ENCODE peak calls at places on chromosomes 2 and 18, in eight cellular contexts. One of them, this sample, is unnamed. For H3K4me1, the result is how much of the 10 kb centered on the place peaks cover.

GRCh38 chr2:176099737-176100546 is at the start of gene HOXD12:
- DNase-seq in heart left ventricle: no peak
- DNase-seq in stomach: peak
- DNase-seq in transverse colon: no peak
- DNase-seq in A549: no peak
- DNase-seq in spleen: no peak
- DNase-seq in IMR-90: no peak
- DNase-seq in body of pancreas: no peak
- DNase-seq in this sample: no peak

GRCh38 chr2:238043851-238044250 is 16.9 kb upstream of the SCLY start:
- DNase-seq in transverse colon: no peak
- DNase-seq in IMR-90: no peak
- DNase-seq in stomach: no peak
- DNase-seq in heart left ventricle: no peak
- DNase-seq in A549: no peak
- DNase-seq in body of pancreas: peak
- DNase-seq in spleen: no peak
- DNase-seq in this sample: no peak

GRCh38 chr2:208183526-208183925 is 6.3 kb downstream of the C2orf80 start:
- DNase-seq in heart left ventricle: no peak
- DNase-seq in A549: no peak
- DNase-seq in transverse colon: no peak
- DNase-seq in IMR-90: no peak
- DNase-seq in body of pancreas: no peak
- DNase-seq in stomach: no peak
- DNase-seq in spleen: peak
- DNase-seq in this sample: no peak

GRCh38 chr2:214378455-214379103 is 32.3 kb upstream of the VWC2L start:
- DNase-seq in spleen: no peak
- DNase-seq in stomach: no peak
- DNase-seq in heart left ventricle: no peak
- DNase-seq in A549: no peak
- DNase-seq in transverse colon: no peak
- DNase-seq in IMR-90: no peak
- DNase-seq in body of pancreas: peak
- DNase-seq in this sample: no peak

GRCh38 chr2:163182764-163183354 is 344.3 kb upstream of the KCNH7 start:
- DNase-seq in stomach: no peak
- DNase-seq in IMR-90: peak
- DNase-seq in A549: peak
- DNase-seq in transverse colon: no peak
- DNase-seq in spleen: no peak
- DNase-seq in heart left ventricle: no peak
- DNase-seq in body of pancreas: no peak
- DNase-seq in this sample: no peak

GRCh38 chr2:47626664-47627063 is 156.3 kb upstream of the MSH6 start:
- DNase-seq in transverse colon: no peak
- DNase-seq in body of pancreas: no peak
- DNase-seq in spleen: no peak
- DNase-seq in stomach: no peak
- DNase-seq in A549: no peak
- DNase-seq in IMR-90: no peak
- DNase-seq in heart left ventricle: no peak
- DNase-seq in this sample: no peak

GRCh38 chr2:101718993-101719571 is 21.6 kb downstream of the MAP4K4 start:
- DNase-seq in spleen: no peak
- DNase-seq in IMR-90: peak
- DNase-seq in heart left ventricle: no peak
- DNase-seq in transverse colon: no peak
- DNase-seq in stomach: no peak
- DNase-seq in body of pancreas: no peak
- DNase-seq in A549: no peak
- DNase-seq in this sample: no peak

GRCh38 chr18:25842665-25843064 is 247.7 kb downstream of the SS18 start:
- DNase-seq in spleen: no peak
- DNase-seq in stomach: no peak
- DNase-seq in body of pancreas: no peak
- DNase-seq in IMR-90: no peak
- DNase-seq in heart left ventricle: no peak
- DNase-seq in transverse colon: no peak
- DNase-seq in A549: no peak
- DNase-seq in this sample: no peak

GRCh38 chr18:44673256-44673950 is 7.3 kb upstream of the SETBP1 start:
- DNase-seq in spleen: no peak
- DNase-seq in A549: no peak
- DNase-seq in body of pancreas: no peak
- DNase-seq in IMR-90: no peak
- DNase-seq in stomach: no peak
- DNase-seq in transverse colon: no peak
- DNase-seq in heart left ventricle: no peak
- DNase-seq in this sample: no peak

GRCh38 chr2:189624648-189625355 is 36.5 kb upstream of the ASNSD1 start:
- DNase-seq in stomach: no peak
- DNase-seq in spleen: no peak
- DNase-seq in heart left ventricle: no peak
- DNase-seq in A549: no peak
- DNase-seq in transverse colon: no peak
- DNase-seq in IMR-90: no peak
- DNase-seq in body of pancreas: no peak
- DNase-seq in this sample: no peak

DNA sequence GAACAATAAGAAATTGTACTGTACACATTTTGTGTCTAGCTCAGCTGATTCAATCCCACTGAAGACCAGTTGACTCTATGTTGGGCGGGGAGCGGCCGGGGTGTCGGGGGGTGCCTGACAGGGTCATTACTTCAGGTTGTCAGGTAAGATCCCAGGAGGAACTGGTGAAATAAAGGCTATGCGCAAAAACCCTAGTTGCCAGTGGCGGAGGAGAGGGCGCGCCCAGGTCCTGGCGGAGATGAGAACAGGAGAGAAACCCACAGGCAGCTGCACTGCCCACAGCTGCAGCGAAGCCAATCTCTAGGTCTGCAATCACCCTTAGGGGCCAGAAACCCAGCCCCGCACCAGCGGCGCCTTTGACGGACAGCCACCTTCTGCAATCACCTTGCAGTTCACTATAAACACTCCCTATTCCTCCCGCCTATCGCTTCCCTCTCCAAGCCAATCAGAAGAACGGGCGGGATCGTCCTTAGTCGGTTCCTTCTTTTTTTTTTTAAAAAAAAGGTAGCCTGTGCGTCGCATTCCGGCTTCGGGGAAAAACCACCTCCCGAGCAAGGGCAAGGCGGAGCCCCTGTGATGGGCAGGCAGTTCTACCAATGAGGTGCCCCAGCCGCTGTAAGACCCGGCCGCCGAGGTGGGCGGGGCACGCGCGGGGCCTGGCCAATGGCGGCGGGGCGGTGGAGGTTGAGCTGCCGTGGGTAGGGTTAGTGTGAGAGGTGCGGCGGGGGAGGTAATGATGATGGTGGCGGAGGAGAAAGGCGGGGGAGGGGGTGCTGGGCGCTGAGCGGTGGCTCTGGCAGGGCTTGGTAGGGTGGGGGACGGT is at the start of gene EHBP1:
- DNase-seq in A549: peak
- DNase-seq in heart left ventricle: peak
- DNase-seq in stomach: peak
- DNase-seq in spleen: peak
- DNase-seq in IMR-90: peak
- DNase-seq in body of pancreas: peak
- DNase-seq in transverse colon: peak
- DNase-seq in this sample: peak
- TF ChIP-seq POLR2A in A549: peak
- TF ChIP-seq POLR2A in heart left ventricle: peak
- TF ChIP-seq POLR2A in stomach: peak
- TF ChIP-seq POLR2A in spleen: peak
- TF ChIP-seq POLR2A in IMR-90: peak
- TF ChIP-seq POLR2A in body of pancreas: peak
- TF ChIP-seq POLR2A in transverse colon: peak
- TF ChIP-seq POLR2A in this sample: peak

DNA sequence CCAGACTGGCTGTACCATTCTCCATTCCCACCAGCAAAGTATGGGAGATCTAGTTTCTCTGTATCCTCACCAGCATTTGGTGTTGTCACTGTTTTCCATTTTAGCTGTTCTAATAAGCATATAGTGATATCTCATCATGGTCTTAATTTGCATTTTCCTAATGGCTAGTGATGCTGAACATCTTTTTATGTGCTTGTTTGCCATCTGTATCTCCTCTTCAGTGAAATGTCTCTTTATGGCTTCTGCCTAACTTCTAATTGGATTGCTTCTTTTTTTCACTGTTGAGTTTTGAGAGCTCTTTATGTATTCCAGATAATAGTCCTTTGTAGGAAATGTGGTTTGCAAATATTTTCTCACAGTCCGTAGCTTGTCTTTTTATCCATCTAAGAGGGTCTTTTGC is 18.9 kb upstream of the BIN1 start:
- DNase-seq in stomach: no peak
- DNase-seq in A549: no peak
- DNase-seq in heart left ventricle: no peak
- DNase-seq in IMR-90: no peak
- DNase-seq in body of pancreas: no peak
- DNase-seq in spleen: no peak
- DNase-seq in transverse colon: no peak
- DNase-seq in this sample: no peak
- H3K4me1 ChIP-seq in stomach: under half
- H3K4me1 ChIP-seq in A549: under half
- H3K4me1 ChIP-seq in heart left ventricle: under half
- H3K4me1 ChIP-seq in IMR-90: under half
- H3K4me1 ChIP-seq in body of pancreas: under half
- H3K4me1 ChIP-seq in spleen: under half
- H3K4me1 ChIP-seq in transverse colon: under half
- H3K4me1 ChIP-seq in this sample: under half

GRCh38 chr2:27376151-27376865 is 4.2 kb downstream of the ZNF513 start:
- DNase-seq in spleen: no peak
- DNase-seq in body of pancreas: no peak
- DNase-seq in heart left ventricle: no peak
- DNase-seq in transverse colon: no peak
- DNase-seq in A549: no peak
- DNase-seq in IMR-90: no peak
- DNase-seq in stomach: no peak
- DNase-seq in this sample: no peak
- TF ChIP-seq POLR2A in spleen: no peak
- TF ChIP-seq POLR2A in body of pancreas: no peak
- TF ChIP-seq POLR2A in heart left ventricle: no peak
- TF ChIP-seq POLR2A in transverse colon: no peak
- TF ChIP-seq POLR2A in A549: no peak
- TF ChIP-seq POLR2A in IMR-90: no peak
- TF ChIP-seq POLR2A in stomach: no peak
- TF ChIP-seq POLR2A in this sample: no peak

GRCh38 chr2:60410458-60411146 is 142.9 kb downstream of the BCL11A start:
- DNase-seq in transverse colon: no peak
- DNase-seq in A549: no peak
- DNase-seq in stomach: no peak
- DNase-seq in spleen: no peak
- DNase-seq in body of pancreas: no peak
- DNase-seq in heart left ventricle: no peak
- DNase-seq in IMR-90: no peak
- DNase-seq in this sample: no peak

GRCh38 chr2:60406192-60406591 is 147.3 kb downstream of the BCL11A start:
- DNase-seq in IMR-90: no peak
- DNase-seq in heart left ventricle: no peak
- DNase-seq in body of pancreas: no peak
- DNase-seq in stomach: no peak
- DNase-seq in spleen: no peak
- DNase-seq in transverse colon: no peak
- DNase-seq in A549: no peak
- DNase-seq in this sample: no peak

GRCh38 chr2:60411295-60411694 is 142.2 kb downstream of the BCL11A start:
- DNase-seq in spleen: no peak
- DNase-seq in transverse colon: no peak
- DNase-seq in A549: no peak
- DNase-seq in body of pancreas: no peak
- DNase-seq in heart left ventricle: no peak
- DNase-seq in IMR-90: peak
- DNase-seq in stomach: no peak
- DNase-seq in this sample: no peak

GRCh38 chr2:60407398-60407797 is 146.1 kb downstream of the BCL11A start:
- DNase-seq in stomach: no peak
- DNase-seq in body of pancreas: no peak
- DNase-seq in transverse colon: no peak
- DNase-seq in heart left ventricle: no peak
- DNase-seq in IMR-90: no peak
- DNase-seq in spleen: no peak
- DNase-seq in A549: no peak
- DNase-seq in this sample: no peak

GRCh38 chr2:60409207-60409871 is 144.1 kb downstream of the BCL11A start:
- DNase-seq in body of pancreas: no peak
- DNase-seq in A549: no peak
- DNase-seq in IMR-90: no peak
- DNase-seq in spleen: no peak
- DNase-seq in stomach: no peak
- DNase-seq in transverse colon: no peak
- DNase-seq in heart left ventricle: no peak
- DNase-seq in this sample: no peak
- H3K4me1 ChIP-seq in body of pancreas: under half
- H3K4me1 ChIP-seq in A549: under half
- H3K4me1 ChIP-seq in IMR-90: under half
- H3K4me1 ChIP-seq in spleen: under half
- H3K4me1 ChIP-seq in stomach: under half
- H3K4me1 ChIP-seq in transverse colon: under half
- H3K4me1 ChIP-seq in heart left ventricle: under half
- H3K4me1 ChIP-seq in this sample: under half

DNA sequence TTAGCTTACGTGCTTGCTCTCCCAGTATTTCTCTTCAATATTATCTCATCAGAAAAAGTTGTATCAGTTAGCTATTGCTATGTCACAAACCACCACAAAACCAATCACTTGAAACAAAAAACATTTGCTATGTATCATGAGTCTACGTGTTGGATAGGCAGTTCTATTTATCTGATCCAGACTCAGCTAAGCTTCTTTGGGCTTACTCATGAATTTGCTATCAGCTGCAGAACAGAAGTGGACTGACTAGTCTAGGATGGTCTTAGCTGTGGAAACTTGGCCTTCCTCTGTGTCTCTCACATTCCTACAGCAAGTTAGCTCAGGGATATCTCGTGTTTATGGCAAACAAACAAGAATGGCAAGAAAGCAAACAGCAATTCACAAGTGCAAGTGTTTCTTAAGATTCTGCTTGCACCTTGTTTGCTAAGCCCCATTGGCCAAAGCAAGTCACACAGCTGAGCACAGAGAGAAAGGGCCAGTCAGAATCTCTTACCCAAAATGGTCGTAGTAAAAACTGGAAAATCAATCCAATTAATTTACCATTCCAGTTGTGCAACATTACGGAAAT is 288.0 kb upstream of the TNP1 start:
- DNase-seq in A549: no peak
- DNase-seq in stomach: no peak
- DNase-seq in transverse colon: no peak
- DNase-seq in body of pancreas: no peak
- DNase-seq in IMR-90: peak
- DNase-seq in heart left ventricle: no peak
- DNase-seq in spleen: no peak
- DNase-seq in this sample: no peak
- TF ChIP-seq POLR2A in A549: no peak
- TF ChIP-seq POLR2A in stomach: no peak
- TF ChIP-seq POLR2A in transverse colon: no peak
- TF ChIP-seq POLR2A in body of pancreas: no peak
- TF ChIP-seq POLR2A in IMR-90: no peak
- TF ChIP-seq POLR2A in heart left ventricle: no peak
- TF ChIP-seq POLR2A in spleen: no peak
- TF ChIP-seq POLR2A in this sample: no peak

This sample was measured in Peyer's patch.